ENCODE peak calls at places on chromosomes 4 and X, in eight cellular contexts. W is naive thymus-derived CD8-positive, alpha-beta T cell; Y is H9; G is neuronal stem cell; A is prostate gland; R is hippocampal formation; T is left kidney; K is cardiac fibroblast. P is an unnamed sample.

GRCh38 chr4:2250003-2250763 is 8.3 kb upstream of the HAUS3 start:
- DNase-seq in W (no peak), Y (no peak), G (no peak), A (peak), R (no peak), T (no peak), K (no peak), P (no peak)

GRCh38 chrX:153556767-153557166 is 39.3 kb downstream of the ATP2B3 start:
- DNase-seq in W (no peak), Y (no peak), G (no peak), A (no peak), R (no peak), T (no peak), K (no peak), P (no peak)

GRCh38 chr4:123505077-123505456 is 108.5 kb downstream of the SPRY1 start:
- DNase-seq in W (no peak), Y (no peak), G (no peak), A (no peak), R (no peak), T (peak), K (peak), P (no peak)

GRCh38 chr4:84218002-84218401 is 281.1 kb downstream of the NKX6-1 start:
- DNase-seq in W (no peak), Y (peak), G (peak), A (no peak), R (no peak), T (no peak), K (no peak), P (no peak)

GRCh38 chrX:103687073-103687695 is 685 bp upstream of the MORF4L2 start:
- DNase-seq in W (peak), Y (peak), G (peak), A (peak), R (peak), T (peak), K (no peak), P (peak)

GRCh38 chr4:1285151-1285789 is 4.4 kb upstream of the MAEA start:
- DNase-seq in W (no peak), Y (peak), G (no peak), A (no peak), R (no peak), T (no peak), K (no peak), P (no peak)

GRCh38 chrX:151323054-151323453 is 74.0 kb upstream of the VMA21 start:
- DNase-seq in W (no peak), Y (no peak), G (no peak), A (peak), R (no peak), T (no peak), K (no peak), P (no peak)

GRCh38 chr4:167282171-167282864 is 48.0 kb upstream of the SPOCK3 start:
- DNase-seq in W (no peak), Y (no peak), G (no peak), A (no peak), R (no peak), T (no peak), K (peak), P (no peak)

GRCh38 chr4:176549161-176549865 is 229.5 kb downstream of the SPCS3 start:
- DNase-seq in W (no peak), Y (no peak), G (no peak), A (no peak), R (no peak), T (no peak), K (peak), P (no peak)

GRCh38 chr4:10173039-10173753 is 56.6 kb upstream of the WDR1 start:
- DNase-seq in W (no peak), Y (peak), G (no peak), A (peak), R (no peak), T (peak), K (peak), P (no peak)

GRCh38 chrX:119516157-119516702 is 48.0 kb downstream of the SLC25A5 start:
- DNase-seq in W (no peak), Y (peak), G (peak), A (no peak), R (peak), T (peak), K (peak), P (peak)

GRCh38 chrX:129781134-129782014 is 1.6 kb downstream of the SASH3 start:
- DNase-seq in W (peak), Y (no peak), G (no peak), A (no peak), R (no peak), T (no peak), K (no peak), P (peak)

GRCh38 chrX:139844163-139844562 is 88.7 kb downstream of the ATP11C start:
- DNase-seq in W (no peak), Y (no peak), G (no peak), A (no peak), R (no peak), T (peak), K (no peak), P (peak)

GRCh38 chrX:39336709-39337294 is 535.5 kb downstream of the MID1IP1 start:
- DNase-seq in W (no peak), Y (no peak), G (no peak), A (peak), R (no peak), T (peak), K (no peak), P (peak)

GRCh38 chr4:64402684-64403083 is 6.6 kb downstream of the TECRL start:
- DNase-seq in W (no peak), Y (no peak), G (no peak), A (no peak), R (no peak), T (no peak), K (no peak), P (no peak)

GRCh38 chr4:80097395-80098177 is 24.6 kb upstream of the ANTXR2 start:
- DNase-seq in W (no peak), Y (no peak), G (no peak), A (no peak), R (no peak), T (peak), K (peak), P (no peak)

GRCh38 chr4:168410681-168411080 is 69.6 kb downstream of the DDX60L start:
- DNase-seq in W (no peak), Y (no peak), G (no peak), A (no peak), R (no peak), T (no peak), K (no peak), P (no peak)

GRCh38 chr4:3302164-3302785 is 9.5 kb downstream of the RGS12 start:
- DNase-seq in W (peak), Y (no peak), G (no peak), A (no peak), R (no peak), T (no peak), K (no peak), P (peak)

GRCh38 chr4:146143888-146144287 is 31.6 kb upstream of the LSM6 start:
- DNase-seq in W (no peak), Y (no peak), G (no peak), A (no peak), R (no peak), T (no peak), K (no peak), P (no peak)

GRCh38 chr4:79241846-79242245 is 84.0 kb downstream of the NAA11 start:
- DNase-seq in W (no peak), Y (no peak), G (no peak), A (no peak), R (no peak), T (peak), K (peak), P (no peak)

GRCh38 chr4:90328558-90328957 is 201.4 kb downstream of the CCSER1 start:
- DNase-seq in W (no peak), Y (no peak), G (peak), A (no peak), R (no peak), T (peak), K (peak), P (no peak)

GRCh38 chr4:37889849-37890500 is 909 bp upstream of the TBC1D1 start:
- DNase-seq in W (no peak), Y (peak), G (peak), A (no peak), R (peak), T (peak), K (no peak), P (no peak)

GRCh38 chr4:13445841-13446790 is 38.0 kb downstream of the RAB28 start:
- DNase-seq in W (no peak), Y (peak), G (peak), A (no peak), R (no peak), T (peak), K (no peak), P (no peak)

GRCh38 chrX:44428989-44429627 is 85.6 kb upstream of the EFHC2 start:
- DNase-seq in W (no peak), Y (no peak), G (no peak), A (no peak), R (no peak), T (no peak), K (no peak), P (no peak)